ENCODE peak calls at places on chromosomes 6 and 20, in four cellular contexts. O is neural crest cell, J is stomach, P is GM04504. Q is an unnamed sample.

GRCh38 chr6:147204843-147205311 is 660 bp downstream of the STXBP5 start:
- DNase-seq in O (no peak), J (no peak), P (no peak), Q (no peak)

GRCh38 chr20:44810391-44811149 is at the start of gene RIMS4:
- DNase-seq in O (peak), J (no peak), P (no peak), Q (no peak)

GRCh38 chr6:31356216-31356945 is 598 bp downstream of the HLA-B start:
- DNase-seq in O (no peak), J (peak), P (peak), Q (no peak)

GRCh38 chr20:47099749-47100515 is 205.3 kb downstream of the EYA2 start:
- DNase-seq in O (no peak), J (no peak), P (no peak), Q (no peak)

GRCh38 chr6:10174761-10175160 is 240.1 kb downstream of the TFAP2A start:
- DNase-seq in O (no peak), J (no peak), P (no peak), Q (no peak)

GRCh38 chr20:37670426-37670825 is 23.4 kb upstream of the CTNNBL1 start:
- DNase-seq in O (no peak), J (no peak), P (peak), Q (no peak)

GRCh38 chr6:19972221-19972620 is 135.1 kb downstream of the ID4 start:
- DNase-seq in O (no peak), J (no peak), P (no peak), Q (no peak)

GRCh38 chr6:3388786-3389185 is 68.1 kb downstream of the SLC22A23 start:
- DNase-seq in O (no peak), J (no peak), P (no peak), Q (no peak)

GRCh38 chr20:6169251-6169650 is 46.4 kb upstream of the FERMT1 start:
- DNase-seq in O (no peak), J (no peak), P (no peak), Q (peak)

GRCh38 chr20:56422131-56422823 is 10.2 kb downstream of the CASS4 start:
- DNase-seq in O (no peak), J (no peak), P (no peak), Q (peak)

GRCh38 chr20:57880155-57880648 is 170.4 kb upstream of the PMEPA1 start:
- DNase-seq in O (no peak), J (no peak), P (no peak), Q (no peak)

GRCh38 chr6:48397887-48398286 is 286.9 kb upstream of the PTCHD4 start:
- DNase-seq in O (no peak), J (no peak), P (no peak), Q (no peak)

GRCh38 chr6:110296151-110297028 is 61.8 kb downstream of the METTL24 start:
- DNase-seq in O (no peak), J (no peak), P (no peak), Q (no peak)

Q was measured in HS-5.